ENCODE peak calls at places on chromosomes 16 and 17, in nine cellular contexts. Q is RWPE2, N is heart left ventricle, Y is retinal pigment epithelial cell, T is endothelial cell of umbilical vein, V is mucosa of descending colon, W is cardiac fibroblast, F is H1, E is pancreas. P is an unnamed sample.

GRCh38 chr17:76354747-76355310 is 1.1 kb upstream of the PRPSAP1 start:
- DNase-seq in Q (peak; percentile 29), N (no peak), Y (no peak), T (no peak), V (no peak), W (no peak), F (peak; percentile 48), E (no peak), P (no peak)

GRCh38 chr17:7348478-7349242 is 3.3 kb upstream of the KCTD11 start:
- DNase-seq in Q (no peak), N (no peak), Y (no peak), T (no peak), V (no peak), W (peak; percentile 80), F (no peak), E (no peak), P (peak; percentile 93)

GRCh38 chr17:66540131-66540781 is 237.8 kb downstream of the PRKCA start:
- DNase-seq in Q (no peak), N (peak; percentile 51), Y (peak; percentile 63), T (no peak), V (peak; percentile 33), W (peak; percentile 88), F (peak; percentile 59), E (no peak), P (peak; percentile 95)

GRCh38 chr17:69430488-69430887 is 16.0 kb downstream of the MAP2K6 start:
- DNase-seq in Q (no peak), N (no peak), Y (no peak), T (peak; percentile 80), V (no peak), W (peak; percentile 15), F (no peak), E (no peak), P (no peak)

GRCh38 chr16:27928542-27928941 is 135.0 kb downstream of the GSG1L start:
- DNase-seq in Q (no peak), N (no peak), Y (no peak), T (no peak), V (no peak), W (no peak), F (no peak), E (no peak), P (no peak)

GRCh38 chr17:38916771-38917170 is 8.6 kb upstream of the LASP1NB start:
- DNase-seq in Q (no peak), N (no peak), Y (no peak), T (no peak), V (no peak), W (no peak), F (no peak), E (peak; percentile 9), P (no peak)

GRCh38 chr16:35713762-35714650 is 2254.6 kb downstream of the TP53TG3F start:
- DNase-seq in Q (no peak), N (peak; percentile 19), Y (no peak), T (no peak), V (no peak), W (no peak), F (no peak), E (no peak), P (no peak)

GRCh38 chr16:704552-705380 is 835 bp downstream of the FBXL16 start:
- DNase-seq in Q (no peak), N (no peak), Y (no peak), T (no peak), V (no peak), W (no peak), F (peak; percentile 58), E (no peak), P (no peak)

GRCh38 chr16:69917739-69918138 is 33.4 kb upstream of the CLEC18A start:
- DNase-seq in Q (no peak), N (peak; percentile 44), Y (peak; percentile 92), T (peak; percentile 74), V (no peak), W (peak; percentile 98), F (peak; percentile 71), E (no peak), P (peak; percentile 98)

GRCh38 chr17:1643999-1644492 is 1.5 kb downstream of the SCARF1 start:
- DNase-seq in Q (no peak), N (peak; percentile 32), Y (no peak), T (peak; percentile 41), V (no peak), W (peak; percentile 18), F (no peak), E (no peak), P (no peak)
- H3K4me3 ChIP-seq in Q (peak overlapping the region; percentile 43), N (peak overlapping the region; percentile 59), Y (peak overlapping the region; percentile 8), T (peak overlapping the region; percentile 72), V (no peak overlapping the region), W (no peak overlapping the region), F (peak overlapping the region; percentile 44), E (peak overlapping the region; percentile 28), P (no peak overlapping the region)

GRCh38 chr16:30030011-30030685 is 923 bp downstream of the TLCD3B start:
- DNase-seq in Q (no peak), N (no peak), Y (no peak), T (no peak), V (no peak), W (no peak), F (no peak), E (no peak), P (no peak)

GRCh38 chr16:30032083-30032819 is 1.2 kb upstream of the TLCD3B start:
- DNase-seq in Q (no peak), N (no peak), Y (no peak), T (peak; percentile 56), V (no peak), W (peak; percentile 80), F (peak; percentile 86), E (no peak), P (peak; percentile 71)

GRCh38 chr16:30033270-30033669 is 2.2 kb upstream of the TLCD3B start:
- DNase-seq in Q (no peak), N (no peak), Y (no peak), T (no peak), V (no peak), W (no peak), F (no peak), E (no peak), P (peak; percentile 39)

GRCh38 chr16:30030841-30031413 is at the start of gene TLCD3B:
- DNase-seq in Q (no peak), N (no peak), Y (no peak), T (no peak), V (no peak), W (no peak), F (peak; percentile 76), E (no peak), P (no peak)

GRCh38 chr16:30031477-30031918 is 427 bp upstream of the TLCD3B start:
- DNase-seq in Q (no peak), N (no peak), Y (no peak), T (no peak), V (no peak), W (no peak), F (peak; percentile 68), E (no peak), P (no peak)
- TF ChIP-seq CTCF in Q (no peak), N (no peak), Y (no peak), T (no peak), V (no peak), W (no peak), F (no peak), E (no peak), P (no peak)

GRCh38 chr17:79797492-79798295 is 817 bp upstream of the CBX8 start:
- DNase-seq in Q (no peak), N (no peak), Y (no peak), T (no peak), V (peak; percentile 65), W (no peak), F (peak; percentile 65), E (peak; percentile 72), P (no peak)
- H3K4me3 ChIP-seq in Q (peak overlapping the region; percentile 77), N (peak overlapping the region; percentile 86), Y (peak overlapping the region; percentile 46), T (peak overlapping the region; percentile 13), V (peak overlapping the region; percentile 34), W (peak overlapping the region; percentile 44), F (peak overlapping the region; percentile 9), E (peak overlapping the region; percentile 26), P (peak overlapping the region; percentile 46)

DNA sequence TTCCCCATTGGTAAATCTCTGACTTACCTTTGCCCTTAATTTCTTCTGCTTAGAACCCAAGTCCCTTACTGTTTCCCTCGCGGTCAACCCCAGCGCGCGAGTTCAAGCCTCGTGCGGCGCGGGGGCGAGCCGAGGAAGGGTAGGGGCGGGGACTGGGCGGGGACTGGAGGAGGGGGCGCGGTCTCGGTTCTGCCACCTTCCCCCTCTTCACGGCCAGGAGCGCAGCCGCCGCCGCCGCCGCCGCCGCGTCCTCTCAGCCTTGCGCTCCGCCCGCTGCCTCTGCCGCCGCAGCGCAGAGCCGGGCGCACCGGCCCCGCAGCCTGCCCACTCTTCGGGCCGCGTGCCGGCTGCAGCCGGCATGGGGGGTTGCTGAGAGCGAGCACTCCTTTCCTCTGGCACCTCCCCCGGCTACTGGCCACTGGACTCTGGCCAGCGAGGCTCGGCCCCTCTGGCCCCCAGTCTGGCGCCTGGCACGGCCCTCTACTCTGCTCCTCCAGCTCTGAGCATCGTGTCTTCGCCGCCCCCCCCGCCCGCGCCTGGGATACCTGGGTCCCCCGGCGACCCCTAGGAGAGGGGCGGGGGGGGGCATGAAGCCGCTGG is at the start of gene RAPGEFL1:
- DNase-seq in Q (peak; percentile 74), N (peak; percentile 77), Y (no peak), T (peak; percentile 74), V (peak; percentile 93), W (peak; percentile 60), F (peak; percentile 86), E (peak; percentile 91), P (peak; percentile 65)
- TF ChIP-seq CTCF in Q (no peak), N (no peak), Y (no peak), T (no peak), V (no peak), W (no peak), F (no peak), E (no peak), P (no peak)

GRCh38 chr17:48605991-48606891 is 1.5 kb upstream of the HOXB6 start:
- DNase-seq in Q (no peak), N (no peak), Y (no peak), T (no peak), V (no peak), W (no peak), F (no peak), E (no peak), P (no peak)

GRCh38 chr17:48604770-48605329 is at the start of gene HOXB6:
- DNase-seq in Q (no peak), N (no peak), Y (no peak), T (peak; percentile 80), V (peak; percentile 84), W (no peak), F (no peak), E (no peak), P (peak; percentile 63)

GRCh38 chr17:48605409-48605864 is 651 bp upstream of the HOXB6 start:
- DNase-seq in Q (no peak), N (no peak), Y (no peak), T (no peak), V (peak; percentile 54), W (no peak), F (no peak), E (no peak), P (no peak)

GRCh38 chr17:48601528-48602430 is 3.0 kb downstream of the HOXB6 start:
- DNase-seq in Q (peak; percentile 40), N (no peak), Y (no peak), T (no peak), V (peak; percentile 81), W (no peak), F (no peak), E (no peak), P (no peak)

GRCh38 chr17:48603959-48604769 is 622 bp downstream of the HOXB6 start:
- DNase-seq in Q (no peak), N (no peak), Y (no peak), T (peak; percentile 65), V (peak; percentile 84), W (no peak), F (no peak), E (no peak), P (peak; percentile 70)
- H3K4me3 ChIP-seq in Q (peak overlapping the region; percentile 52), N (no peak overlapping the region), Y (no peak overlapping the region), T (peak overlapping the region; percentile 97), V (peak overlapping the region; percentile 54), W (no peak overlapping the region), F (no peak overlapping the region), E (no peak overlapping the region), P (peak overlapping the region; percentile 88)

GRCh38 chr16:68116256-68116853 is 31.2 kb downstream of the NFATC3 start:
- DNase-seq in Q (no peak), N (no peak), Y (no peak), T (peak; percentile 46), V (no peak), W (peak; percentile 64), F (no peak), E (no peak), P (peak; percentile 55)
- TF ChIP-seq CTCF in Q (peak; percentile 82), N (peak; percentile 42), Y (peak; percentile 65), T (peak; percentile 20), V (no peak), W (peak; percentile 60), F (peak; percentile 2), E (no peak), P (peak; percentile 59)